ENCODE peak calls at places on chromosomes 1 and 21, in ten cellular contexts. One of them, this sample, is unnamed.

GRCh38 chr1:156053770-156054499 is at the start of gene UBQLN4:
- DNase-seq in amniotic epithelial cell: peak; percentile 84
- DNase-seq in stimulated activated CD8-positive, alpha-beta memory T cell treated with anti-CD3 and anti-CD28 coated beads, Interleukin-2, amount 100 ng/mL, for 1 hour: peak; percentile 77
- DNase-seq in HT-29: peak; percentile 81
- DNase-seq in activated CD8-positive, alpha-beta memory T cell treated with anti-CD3 and anti-CD28 coated beads, Interleukin-2, amount 50 U/mL, for 48 hours: peak; percentile 90
- DNase-seq in NCI-H446: peak; percentile 94
- DNase-seq in fibroblast of pulmonary artery: peak; percentile 90
- DNase-seq in non-pigmented ciliary epithelial cell: no peak
- DNase-seq in astrocyte of the hippocampus: peak; percentile 95
- DNase-seq in stimulated activated effector memory CD8-positive, alpha-beta T cell treated with anti-CD3 and anti-CD28 coated beads, Interleukin-12 subunit alpha, Interleukin-12 subunit beta, amount 100 ng/mL, for 72 hours: peak; percentile 92
- DNase-seq in this sample: no peak

GRCh38 chr21:14584357-14585095 is 38.4 kb upstream of the SAMSN1 start:
- DNase-seq in amniotic epithelial cell: no peak
- DNase-seq in stimulated activated CD8-positive, alpha-beta memory T cell treated with anti-CD3 and anti-CD28 coated beads, Interleukin-2, amount 100 ng/mL, for 1 hour: no peak
- DNase-seq in HT-29: no peak
- DNase-seq in activated CD8-positive, alpha-beta memory T cell treated with anti-CD3 and anti-CD28 coated beads, Interleukin-2, amount 50 U/mL, for 48 hours: no peak
- DNase-seq in NCI-H446: no peak
- DNase-seq in fibroblast of pulmonary artery: no peak
- DNase-seq in non-pigmented ciliary epithelial cell: no peak
- DNase-seq in astrocyte of the hippocampus: no peak
- DNase-seq in stimulated activated effector memory CD8-positive, alpha-beta T cell treated with anti-CD3 and anti-CD28 coated beads, Interleukin-12 subunit alpha, Interleukin-12 subunit beta, amount 100 ng/mL, for 72 hours: no peak
- DNase-seq in this sample: no peak

GRCh38 chr1:72524021-72524420 is 241.7 kb upstream of the NEGR1 start:
- DNase-seq in amniotic epithelial cell: no peak
- DNase-seq in stimulated activated CD8-positive, alpha-beta memory T cell treated with anti-CD3 and anti-CD28 coated beads, Interleukin-2, amount 100 ng/mL, for 1 hour: no peak
- DNase-seq in HT-29: no peak
- DNase-seq in activated CD8-positive, alpha-beta memory T cell treated with anti-CD3 and anti-CD28 coated beads, Interleukin-2, amount 50 U/mL, for 48 hours: no peak
- DNase-seq in NCI-H446: no peak
- DNase-seq in fibroblast of pulmonary artery: no peak
- DNase-seq in non-pigmented ciliary epithelial cell: no peak
- DNase-seq in astrocyte of the hippocampus: no peak
- DNase-seq in stimulated activated effector memory CD8-positive, alpha-beta T cell treated with anti-CD3 and anti-CD28 coated beads, Interleukin-12 subunit alpha, Interleukin-12 subunit beta, amount 100 ng/mL, for 72 hours: no peak
- DNase-seq in this sample: no peak

GRCh38 chr1:218460367-218460766 is 115.2 kb downstream of the TGFB2 start:
- DNase-seq in amniotic epithelial cell: peak; percentile 65
- DNase-seq in stimulated activated CD8-positive, alpha-beta memory T cell treated with anti-CD3 and anti-CD28 coated beads, Interleukin-2, amount 100 ng/mL, for 1 hour: no peak
- DNase-seq in HT-29: no peak
- DNase-seq in activated CD8-positive, alpha-beta memory T cell treated with anti-CD3 and anti-CD28 coated beads, Interleukin-2, amount 50 U/mL, for 48 hours: no peak
- DNase-seq in NCI-H446: no peak
- DNase-seq in fibroblast of pulmonary artery: peak; percentile 79
- DNase-seq in non-pigmented ciliary epithelial cell: no peak
- DNase-seq in astrocyte of the hippocampus: peak; percentile 93
- DNase-seq in stimulated activated effector memory CD8-positive, alpha-beta T cell treated with anti-CD3 and anti-CD28 coated beads, Interleukin-12 subunit alpha, Interleukin-12 subunit beta, amount 100 ng/mL, for 72 hours: no peak
- DNase-seq in this sample: no peak

GRCh38 chr1:12244078-12244477 is 14.2 kb downstream of the VPS13D start:
- DNase-seq in amniotic epithelial cell: peak; percentile 16
- DNase-seq in stimulated activated CD8-positive, alpha-beta memory T cell treated with anti-CD3 and anti-CD28 coated beads, Interleukin-2, amount 100 ng/mL, for 1 hour: no peak
- DNase-seq in HT-29: peak; percentile 21
- DNase-seq in activated CD8-positive, alpha-beta memory T cell treated with anti-CD3 and anti-CD28 coated beads, Interleukin-2, amount 50 U/mL, for 48 hours: no peak
- DNase-seq in NCI-H446: no peak
- DNase-seq in fibroblast of pulmonary artery: peak; percentile 40
- DNase-seq in non-pigmented ciliary epithelial cell: no peak
- DNase-seq in astrocyte of the hippocampus: no peak
- DNase-seq in stimulated activated effector memory CD8-positive, alpha-beta T cell treated with anti-CD3 and anti-CD28 coated beads, Interleukin-12 subunit alpha, Interleukin-12 subunit beta, amount 100 ng/mL, for 72 hours: no peak
- DNase-seq in this sample: no peak

GRCh38 chr21:46220847-46221246 is 7.7 kb downstream of the LSS start:
- DNase-seq in amniotic epithelial cell: no peak
- DNase-seq in stimulated activated CD8-positive, alpha-beta memory T cell treated with anti-CD3 and anti-CD28 coated beads, Interleukin-2, amount 100 ng/mL, for 1 hour: no peak
- DNase-seq in HT-29: no peak
- DNase-seq in activated CD8-positive, alpha-beta memory T cell treated with anti-CD3 and anti-CD28 coated beads, Interleukin-2, amount 50 U/mL, for 48 hours: no peak
- DNase-seq in NCI-H446: no peak
- DNase-seq in fibroblast of pulmonary artery: no peak
- DNase-seq in non-pigmented ciliary epithelial cell: no peak
- DNase-seq in astrocyte of the hippocampus: no peak
- DNase-seq in stimulated activated effector memory CD8-positive, alpha-beta T cell treated with anti-CD3 and anti-CD28 coated beads, Interleukin-12 subunit alpha, Interleukin-12 subunit beta, amount 100 ng/mL, for 72 hours: no peak
- DNase-seq in this sample: no peak

GRCh38 chr1:165289556-165289955 is 67.0 kb downstream of the LMX1A start:
- DNase-seq in amniotic epithelial cell: no peak
- DNase-seq in stimulated activated CD8-positive, alpha-beta memory T cell treated with anti-CD3 and anti-CD28 coated beads, Interleukin-2, amount 100 ng/mL, for 1 hour: no peak
- DNase-seq in HT-29: no peak
- DNase-seq in activated CD8-positive, alpha-beta memory T cell treated with anti-CD3 and anti-CD28 coated beads, Interleukin-2, amount 50 U/mL, for 48 hours: no peak
- DNase-seq in NCI-H446: peak; percentile 34
- DNase-seq in fibroblast of pulmonary artery: no peak
- DNase-seq in non-pigmented ciliary epithelial cell: no peak
- DNase-seq in astrocyte of the hippocampus: no peak
- DNase-seq in stimulated activated effector memory CD8-positive, alpha-beta T cell treated with anti-CD3 and anti-CD28 coated beads, Interleukin-12 subunit alpha, Interleukin-12 subunit beta, amount 100 ng/mL, for 72 hours: no peak
- DNase-seq in this sample: no peak

GRCh38 chr1:206590025-206590834 is 22.0 kb downstream of the EIF2D start:
- DNase-seq in amniotic epithelial cell: peak; percentile 60
- DNase-seq in stimulated activated CD8-positive, alpha-beta memory T cell treated with anti-CD3 and anti-CD28 coated beads, Interleukin-2, amount 100 ng/mL, for 1 hour: no peak
- DNase-seq in HT-29: no peak
- DNase-seq in activated CD8-positive, alpha-beta memory T cell treated with anti-CD3 and anti-CD28 coated beads, Interleukin-2, amount 50 U/mL, for 48 hours: no peak
- DNase-seq in NCI-H446: no peak
- DNase-seq in fibroblast of pulmonary artery: peak; percentile 35
- DNase-seq in non-pigmented ciliary epithelial cell: peak; percentile 49
- DNase-seq in astrocyte of the hippocampus: peak; percentile 35
- DNase-seq in stimulated activated effector memory CD8-positive, alpha-beta T cell treated with anti-CD3 and anti-CD28 coated beads, Interleukin-12 subunit alpha, Interleukin-12 subunit beta, amount 100 ng/mL, for 72 hours: peak; percentile 87
- DNase-seq in this sample: peak; percentile 87

GRCh38 chr1:185152187-185152767 is 4.5 kb downstream of the TRMT1L start:
- DNase-seq in amniotic epithelial cell: peak; percentile 17
- DNase-seq in stimulated activated CD8-positive, alpha-beta memory T cell treated with anti-CD3 and anti-CD28 coated beads, Interleukin-2, amount 100 ng/mL, for 1 hour: no peak
- DNase-seq in HT-29: peak; percentile 56
- DNase-seq in activated CD8-positive, alpha-beta memory T cell treated with anti-CD3 and anti-CD28 coated beads, Interleukin-2, amount 50 U/mL, for 48 hours: no peak
- DNase-seq in NCI-H446: no peak
- DNase-seq in fibroblast of pulmonary artery: no peak
- DNase-seq in non-pigmented ciliary epithelial cell: no peak
- DNase-seq in astrocyte of the hippocampus: no peak
- DNase-seq in stimulated activated effector memory CD8-positive, alpha-beta T cell treated with anti-CD3 and anti-CD28 coated beads, Interleukin-12 subunit alpha, Interleukin-12 subunit beta, amount 100 ng/mL, for 72 hours: no peak
- DNase-seq in this sample: no peak

This sample was measured in epithelial cell of prostate.